ENCODE peak calls at places on chromosomes 5 and 9, in four cellular contexts. One of them, this sample, is unnamed.
A peak's percentile ranks its signal among the peaks of the same experiment; 100 is the strongest.

GRCh38 chr9:137172907-137173794 is 1.3 kb upstream of the TMEM210 start:
- DNase-seq in epithelial cell of esophagus: no peak
- DNase-seq in ELF-1: no peak
- DNase-seq in stimulated activated CD8-positive, alpha-beta memory T cell treated with anti-CD3 and anti-CD28 coated beads, Interleukin-15, amount 100 ng/mL, for 4 hours: no peak
- DNase-seq in this sample: no peak

GRCh38 chr5:150303660-150304411 is 1.1 kb upstream of the ARSI start:
- DNase-seq in epithelial cell of esophagus: no peak
- DNase-seq in ELF-1: peak; percentile 19
- DNase-seq in stimulated activated CD8-positive, alpha-beta memory T cell treated with anti-CD3 and anti-CD28 coated beads, Interleukin-15, amount 100 ng/mL, for 4 hours: no peak
- DNase-seq in this sample: no peak

GRCh38 chr5:68343421-68343826 is 127.9 kb downstream of the PIK3R1 start:
- DNase-seq in epithelial cell of esophagus: peak; percentile 93
- DNase-seq in ELF-1: peak; percentile 10
- DNase-seq in stimulated activated CD8-positive, alpha-beta memory T cell treated with anti-CD3 and anti-CD28 coated beads, Interleukin-15, amount 100 ng/mL, for 4 hours: no peak
- DNase-seq in this sample: no peak

GRCh38 chr9:2066312-2067273 is 51.4 kb downstream of the SMARCA2 start:
- DNase-seq in epithelial cell of esophagus: peak; percentile 52
- DNase-seq in ELF-1: peak; percentile 11
- DNase-seq in stimulated activated CD8-positive, alpha-beta memory T cell treated with anti-CD3 and anti-CD28 coated beads, Interleukin-15, amount 100 ng/mL, for 4 hours: no peak
- DNase-seq in this sample: no peak

GRCh38 chr5:132961887-132962286 is 1.5 kb downstream of the AFF4 start:
- DNase-seq in epithelial cell of esophagus: peak; percentile 55
- DNase-seq in ELF-1: no peak
- DNase-seq in stimulated activated CD8-positive, alpha-beta memory T cell treated with anti-CD3 and anti-CD28 coated beads, Interleukin-15, amount 100 ng/mL, for 4 hours: no peak
- DNase-seq in this sample: no peak

GRCh38 chr9:21381752-21382339 is 3.4 kb downstream of the IFNA2 start:
- DNase-seq in epithelial cell of esophagus: peak; percentile 25
- DNase-seq in ELF-1: peak; percentile 65
- DNase-seq in stimulated activated CD8-positive, alpha-beta memory T cell treated with anti-CD3 and anti-CD28 coated beads, Interleukin-15, amount 100 ng/mL, for 4 hours: no peak
- DNase-seq in this sample: no peak

GRCh38 chr9:81552571-81552970 is 136.8 kb downstream of the TLE1 start:
- DNase-seq in epithelial cell of esophagus: no peak
- DNase-seq in ELF-1: no peak
- DNase-seq in stimulated activated CD8-positive, alpha-beta memory T cell treated with anti-CD3 and anti-CD28 coated beads, Interleukin-15, amount 100 ng/mL, for 4 hours: no peak
- DNase-seq in this sample: no peak

GRCh38 chr5:148855249-148856008 is 29.0 kb downstream of the ADRB2 start:
- DNase-seq in epithelial cell of esophagus: no peak
- DNase-seq in ELF-1: no peak
- DNase-seq in stimulated activated CD8-positive, alpha-beta memory T cell treated with anti-CD3 and anti-CD28 coated beads, Interleukin-15, amount 100 ng/mL, for 4 hours: no peak
- DNase-seq in this sample: no peak

GRCh38 chr5:94740328-94740727 is 121.9 kb downstream of the SLF1 start:
- DNase-seq in epithelial cell of esophagus: no peak
- DNase-seq in ELF-1: no peak
- DNase-seq in stimulated activated CD8-positive, alpha-beta memory T cell treated with anti-CD3 and anti-CD28 coated beads, Interleukin-15, amount 100 ng/mL, for 4 hours: no peak
- DNase-seq in this sample: no peak

GRCh38 chr9:132488611-132489010 is 78.6 kb downstream of the CFAP77 start:
- DNase-seq in epithelial cell of esophagus: no peak
- DNase-seq in ELF-1: no peak
- DNase-seq in stimulated activated CD8-positive, alpha-beta memory T cell treated with anti-CD3 and anti-CD28 coated beads, Interleukin-15, amount 100 ng/mL, for 4 hours: no peak
- DNase-seq in this sample: no peak

GRCh38 chr5:151215546-151215880 is 8.4 kb downstream of the CCDC69 start:
- DNase-seq in epithelial cell of esophagus: no peak
- DNase-seq in ELF-1: no peak
- DNase-seq in stimulated activated CD8-positive, alpha-beta memory T cell treated with anti-CD3 and anti-CD28 coated beads, Interleukin-15, amount 100 ng/mL, for 4 hours: no peak
- DNase-seq in this sample: no peak

GRCh38 chr9:98993570-98993945 is 49.9 kb downstream of the COL15A1 start:
- DNase-seq in epithelial cell of esophagus: no peak
- DNase-seq in ELF-1: no peak
- DNase-seq in stimulated activated CD8-positive, alpha-beta memory T cell treated with anti-CD3 and anti-CD28 coated beads, Interleukin-15, amount 100 ng/mL, for 4 hours: no peak
- DNase-seq in this sample: no peak

GRCh38 chr5:116566251-116566650 is 8.4 kb downstream of the SEMA6A start:
- DNase-seq in epithelial cell of esophagus: no peak
- DNase-seq in ELF-1: no peak
- DNase-seq in stimulated activated CD8-positive, alpha-beta memory T cell treated with anti-CD3 and anti-CD28 coated beads, Interleukin-15, amount 100 ng/mL, for 4 hours: no peak
- DNase-seq in this sample: no peak

GRCh38 chr5:150783422-150783928 is 4.9 kb downstream of the SMIM3 start:
- DNase-seq in epithelial cell of esophagus: peak; percentile 81
- DNase-seq in ELF-1: peak; percentile 71
- DNase-seq in stimulated activated CD8-positive, alpha-beta memory T cell treated with anti-CD3 and anti-CD28 coated beads, Interleukin-15, amount 100 ng/mL, for 4 hours: no peak
- DNase-seq in this sample: no peak

GRCh38 chr9:133727277-133727875 is 10.8 kb downstream of the SARDH start:
- DNase-seq in epithelial cell of esophagus: no peak
- DNase-seq in ELF-1: peak; percentile 39
- DNase-seq in stimulated activated CD8-positive, alpha-beta memory T cell treated with anti-CD3 and anti-CD28 coated beads, Interleukin-15, amount 100 ng/mL, for 4 hours: no peak
- DNase-seq in this sample: no peak

GRCh38 chr5:127922603-127923002 is 161.0 kb upstream of the SLC12A2 start:
- DNase-seq in epithelial cell of esophagus: peak; percentile 40
- DNase-seq in ELF-1: no peak
- DNase-seq in stimulated activated CD8-positive, alpha-beta memory T cell treated with anti-CD3 and anti-CD28 coated beads, Interleukin-15, amount 100 ng/mL, for 4 hours: no peak
- DNase-seq in this sample: no peak

GRCh38 chr9:134066923-134067851 is 639 bp downstream of the BRD3 start:
- DNase-seq in epithelial cell of esophagus: peak; percentile 32
- DNase-seq in ELF-1: no peak
- DNase-seq in stimulated activated CD8-positive, alpha-beta memory T cell treated with anti-CD3 and anti-CD28 coated beads, Interleukin-15, amount 100 ng/mL, for 4 hours: peak; percentile 17
- DNase-seq in this sample: no peak

GRCh38 chr9:87498046-87498815 is 564 bp downstream of the DAPK1 start:
- DNase-seq in epithelial cell of esophagus: peak; percentile 7
- DNase-seq in ELF-1: peak; percentile 85
- DNase-seq in stimulated activated CD8-positive, alpha-beta memory T cell treated with anti-CD3 and anti-CD28 coated beads, Interleukin-15, amount 100 ng/mL, for 4 hours: no peak
- DNase-seq in this sample: no peak

GRCh38 chr5:140240987-140241706 is 61.8 kb downstream of the PFDN1 start:
- DNase-seq in epithelial cell of esophagus: peak; percentile 91
- DNase-seq in ELF-1: peak; percentile 96
- DNase-seq in stimulated activated CD8-positive, alpha-beta memory T cell treated with anti-CD3 and anti-CD28 coated beads, Interleukin-15, amount 100 ng/mL, for 4 hours: no peak
- DNase-seq in this sample: no peak

This sample was measured in esophagus squamous epithelium.